ENCODE peak calls at places on chromosomes 4 and X, in six cellular contexts. H is adipocyte, Q is NCI-H2081, Y is AG09309, S is type B pancreatic cell, M is dermis microvascular lymphatic vessel endothelial cell. I is an unnamed sample.

GRCh38 chrX:31038585-31039326 is 33.1 kb downstream of the FTHL17 start:
- DNase-seq in Y (peak; percentile 18), H (peak; percentile 66), Q (peak; percentile 52), M (peak; percentile 23), S (no peak), I (peak; percentile 67)

GRCh38 chrX:134932528-134933217 is 58.1 kb upstream of the SMIM10 start:
- DNase-seq in S (no peak), M (no peak), H (peak; percentile 48), Q (no peak), Y (no peak), I (no peak)

GRCh38 chrX:154750301-154751120 is at the start of gene GAB3:
- DNase-seq in H (peak; percentile 59), S (no peak), Y (no peak), M (no peak), Q (no peak), I (no peak)

GRCh38 chr4:163544407-163545038 is 50.0 kb downstream of the TMA16 start:
- DNase-seq in M (peak; percentile 24), Y (no peak), Q (peak; percentile 5), S (no peak), H (peak; percentile 90), I (peak; percentile 67)

GRCh38 chrX:23883737-23884354 is 23.9 kb downstream of the APOO start:
- DNase-seq in S (no peak), Y (no peak), H (peak; percentile 54), M (no peak), Q (no peak), I (peak; percentile 36)

GRCh38 chr4:41160010-41160789 is 54.1 kb downstream of the APBB2 start:
- DNase-seq in Y (no peak), Q (no peak), M (no peak), S (no peak), H (peak; percentile 69), I (no peak)

GRCh38 chr4:165079476-165079875 is 25.8 kb downstream of the TRIM75 start:
- DNase-seq in M (peak; percentile 78), H (no peak), Q (peak; percentile 51), Y (no peak), S (no peak), I (peak; percentile 20)

GRCh38 chr4:5373327-5373726 is 322.0 kb downstream of the STK32B start:
- DNase-seq in Q (no peak), Y (no peak), M (no peak), S (peak; percentile 3), H (no peak), I (no peak)

GRCh38 chrX:145002776-145003175 is 244.5 kb upstream of the SPANXN1 start:
- DNase-seq in Y (no peak), Q (no peak), M (no peak), H (no peak), S (no peak), I (no peak)

GRCh38 chrX:15436220-15436619 is 52.0 kb upstream of the VEGFD start:
- DNase-seq in Q (no peak), H (peak; percentile 70), Y (peak; percentile 27), M (no peak), S (no peak), I (no peak)

GRCh38 chr4:110742148-110742547 is 119.3 kb upstream of the PITX2 start:
- DNase-seq in H (no peak), S (no peak), M (no peak), Y (no peak), Q (no peak), I (no peak)

GRCh38 chrX:69298466-69299140 is 133.3 kb upstream of the PJA1 start:
- DNase-seq in Q (no peak), H (no peak), Y (no peak), M (no peak), S (no peak), I (no peak)

GRCh38 chr4:39169426-39169825 is 12.9 kb upstream of the WDR19 start:
- DNase-seq in Q (no peak), H (no peak), Y (no peak), M (no peak), S (no peak), I (no peak)

GRCh38 chr4:188346171-188346809 is 207.0 kb downstream of the TRIML1 start:
- DNase-seq in H (no peak), Q (no peak), S (no peak), M (no peak), Y (no peak), I (no peak)

GRCh38 chrX:112048707-112049106 is 33.9 kb downstream of the TRPC5 start:
- DNase-seq in Y (no peak), H (no peak), S (no peak), Q (no peak), M (no peak), I (peak; percentile 11)

GRCh38 chrX:40260123-40260751 is 162.5 kb upstream of the BCOR start:
- DNase-seq in M (no peak), H (no peak), Y (no peak), Q (no peak), S (no peak), I (no peak)

GRCh38 chr4:156198511-156198910 is 244.8 kb upstream of the CTSO start:
- DNase-seq in M (no peak), S (no peak), H (no peak), Q (no peak), Y (no peak), I (no peak)

GRCh38 chr4:40909363-40909876 is 159.7 kb downstream of the NSUN7 start:
- DNase-seq in Y (peak; percentile 57), M (peak; percentile 94), S (no peak), Q (peak; percentile 64), H (peak; percentile 77), I (peak; percentile 28)

GRCh38 chr4:133720001-133720400 is 481.6 kb downstream of the PABPC4L start:
- DNase-seq in Q (no peak), Y (no peak), S (no peak), M (no peak), H (peak; percentile 14), I (peak; percentile 63)

GRCh38 chr4:157231525-157231924 is 11.0 kb downstream of the GRIA2 start:
- DNase-seq in H (no peak), S (no peak), Q (no peak), Y (no peak), M (no peak), I (no peak)

GRCh38 chrX:141733371-141733770 is 34.8 kb upstream of the SPANXD start:
- DNase-seq in Y (no peak), H (peak; percentile 48), S (no peak), M (no peak), Q (no peak), I (no peak)

GRCh38 chr4:137994858-137995257 is 247.3 kb downstream of the SLC7A11 start:
- DNase-seq in Y (peak; percentile 45), H (peak; percentile 57), Q (no peak), M (no peak), S (no peak), I (no peak)

GRCh38 chr4:568351-568652 is 7.8 kb downstream of the TMEM271 start:
- DNase-seq in Q (no peak), M (no peak), Y (no peak), H (no peak), S (no peak), I (no peak)

GRCh38 chrX:79601336-79602131 is 234.4 kb upstream of the ITM2A start:
- DNase-seq in H (no peak), M (no peak), Q (no peak), Y (no peak), S (no peak), I (no peak)

GRCh38 chrX:154098551-154098950 is 1.0 kb upstream of the MECP2 start:
- DNase-seq in S (no peak), Y (no peak), Q (no peak), H (no peak), M (no peak), I (no peak)

GRCh38 chr4:3145251-3145908 is 70.9 kb downstream of the HTT start:
- DNase-seq in Q (no peak), M (no peak), Y (no peak), S (no peak), H (peak; percentile 58), I (no peak)

GRCh38 chr4:145195167-145195952 is 15.0 kb upstream of the OTUD4 start:
- DNase-seq in M (no peak), Y (no peak), S (no peak), H (no peak), Q (no peak), I (no peak)

GRCh38 chr4:151569650-151570049 is 160.7 kb downstream of the FHIP1A start:
- DNase-seq in Y (no peak), S (no peak), M (no peak), Q (no peak), H (no peak), I (no peak)

GRCh38 chr4:154120277-154120676 is 331.4 kb upstream of the SFRP2 start:
- DNase-seq in H (no peak), Y (no peak), M (no peak), S (no peak), Q (no peak), I (no peak)

GRCh38 chr4:70365479-70365878 is 4.9 kb downstream of the SMR3A start:
- DNase-seq in S (no peak), H (no peak), Y (no peak), Q (peak; percentile 5), M (no peak), I (peak; percentile 2)

GRCh38 chr4:142563682-142564291 is 282.3 kb downstream of the INPP4B start:
- DNase-seq in H (no peak), M (no peak), S (no peak), Y (no peak), Q (no peak), I (no peak)

GRCh38 chr4:102285831-102286230 is 59.5 kb downstream of the SLC39A8 start:
- DNase-seq in H (peak; percentile 79), Y (no peak), S (no peak), Q (no peak), M (no peak), I (no peak)

GRCh38 chr4:67892905-67893304 is 9.1 kb upstream of the TMPRSS11D start:
- DNase-seq in Y (no peak), M (no peak), Q (no peak), S (no peak), H (no peak), I (peak; percentile 14)

GRCh38 chrX:14712096-14712495 is 160.8 kb downstream of the FANCB start:
- DNase-seq in M (no peak), Y (no peak), S (no peak), H (no peak), Q (no peak), I (peak; percentile 61)

GRCh38 chr4:143477487-143477886 is 36.0 kb upstream of the SMARCA5 start:
- DNase-seq in S (no peak), Q (no peak), H (no peak), Y (no peak), M (no peak), I (no peak)

GRCh38 chr4:16608123-16608522 is 290.3 kb downstream of the LDB2 start:
- DNase-seq in Y (no peak), M (no peak), Q (no peak), S (no peak), H (no peak), I (no peak)

GRCh38 chrX:34638116-34638515 is 19.0 kb downstream of the TMEM47 start:
- DNase-seq in Y (no peak), H (peak; percentile 70), S (no peak), Q (peak; percentile 51), M (peak; percentile 23), I (peak; percentile 51)

GRCh38 chrX:373641-374471 is 12.9 kb downstream of the PPP2R3B start:
- DNase-seq in Q (no peak), M (no peak), Y (no peak), H (peak; percentile 66), S (no peak), I (no peak)

GRCh38 chrX:55750256-55750655 is 32.7 kb downstream of the RRAGB start:
- DNase-seq in Y (no peak), S (no peak), M (no peak), Q (no peak), H (no peak), I (no peak)